ENCODE peak calls at places on chromosome 4, in ten cellular contexts. One of them, this sample, is unnamed.

GRCh38 chr4:62531250-62531649 is 1331.1 kb downstream of the ADGRL3 start:
- DNase-seq in heart left ventricle: no peak
- DNase-seq in AG09309: no peak
- DNase-seq in CD14-positive monocyte: no peak
- DNase-seq in foreskin fibroblast: no peak
- DNase-seq in tibial nerve: no peak
- DNase-seq in stromal cell of bone marrow: no peak
- DNase-seq in hepatic stellate cell: no peak
- DNase-seq in T-helper 9 cell: no peak
- DNase-seq in G401: no peak
- DNase-seq in this sample: no peak

GRCh38 chr4:24930136-24930535 is 17.3 kb upstream of the CCDC149 start:
- DNase-seq in AG09309: no peak
- DNase-seq in stromal cell of bone marrow: peak
- DNase-seq in T-helper 9 cell: no peak
- DNase-seq in tibial nerve: no peak
- DNase-seq in heart left ventricle: no peak
- DNase-seq in hepatic stellate cell: no peak
- DNase-seq in foreskin fibroblast: no peak
- DNase-seq in CD14-positive monocyte: no peak
- DNase-seq in G401: no peak
- DNase-seq in this sample: no peak

GRCh38 chr4:148270600-148270999 is 171.6 kb downstream of the NR3C2 start:
- DNase-seq in hepatic stellate cell: peak
- DNase-seq in foreskin fibroblast: no peak
- DNase-seq in T-helper 9 cell: no peak
- DNase-seq in G401: no peak
- DNase-seq in CD14-positive monocyte: no peak
- DNase-seq in stromal cell of bone marrow: no peak
- DNase-seq in heart left ventricle: no peak
- DNase-seq in AG09309: no peak
- DNase-seq in tibial nerve: no peak
- DNase-seq in this sample: no peak

GRCh38 chr4:82256718-82257117 is 117.1 kb downstream of the HNRNPD start:
- DNase-seq in hepatic stellate cell: no peak
- DNase-seq in tibial nerve: no peak
- DNase-seq in AG09309: no peak
- DNase-seq in CD14-positive monocyte: no peak
- DNase-seq in T-helper 9 cell: no peak
- DNase-seq in foreskin fibroblast: no peak
- DNase-seq in G401: no peak
- DNase-seq in stromal cell of bone marrow: no peak
- DNase-seq in heart left ventricle: no peak
- DNase-seq in this sample: no peak

GRCh38 chr4:94570558-94570957 is 118.8 kb downstream of the PDLIM5 start:
- DNase-seq in T-helper 9 cell: no peak
- DNase-seq in G401: no peak
- DNase-seq in stromal cell of bone marrow: no peak
- DNase-seq in AG09309: no peak
- DNase-seq in tibial nerve: no peak
- DNase-seq in CD14-positive monocyte: no peak
- DNase-seq in foreskin fibroblast: no peak
- DNase-seq in hepatic stellate cell: no peak
- DNase-seq in heart left ventricle: no peak
- DNase-seq in this sample: no peak

GRCh38 chr4:26307027-26307426 is 13.8 kb upstream of the RBPJ start:
- DNase-seq in hepatic stellate cell: no peak
- DNase-seq in AG09309: no peak
- DNase-seq in foreskin fibroblast: no peak
- DNase-seq in G401: no peak
- DNase-seq in CD14-positive monocyte: no peak
- DNase-seq in stromal cell of bone marrow: no peak
- DNase-seq in T-helper 9 cell: no peak
- DNase-seq in tibial nerve: no peak
- DNase-seq in heart left ventricle: no peak
- DNase-seq in this sample: no peak

GRCh38 chr4:101356928-101357327 is 9.6 kb upstream of the PPP3CA start:
- DNase-seq in foreskin fibroblast: peak
- DNase-seq in heart left ventricle: no peak
- DNase-seq in tibial nerve: no peak
- DNase-seq in T-helper 9 cell: no peak
- DNase-seq in hepatic stellate cell: peak
- DNase-seq in CD14-positive monocyte: no peak
- DNase-seq in stromal cell of bone marrow: peak
- DNase-seq in G401: no peak
- DNase-seq in AG09309: peak
- DNase-seq in this sample: no peak

GRCh38 chr4:40301592-40301991 is 33.5 kb upstream of the CHRNA9 start:
- DNase-seq in G401: no peak
- DNase-seq in heart left ventricle: no peak
- DNase-seq in T-helper 9 cell: peak
- DNase-seq in hepatic stellate cell: no peak
- DNase-seq in foreskin fibroblast: no peak
- DNase-seq in AG09309: no peak
- DNase-seq in CD14-positive monocyte: no peak
- DNase-seq in tibial nerve: no peak
- DNase-seq in stromal cell of bone marrow: no peak
- DNase-seq in this sample: no peak

GRCh38 chr4:681736-682451 is 7.1 kb downstream of the SLC49A3 start:
- DNase-seq in hepatic stellate cell: no peak
- DNase-seq in tibial nerve: no peak
- DNase-seq in CD14-positive monocyte: no peak
- DNase-seq in AG09309: no peak
- DNase-seq in G401: no peak
- DNase-seq in stromal cell of bone marrow: no peak
- DNase-seq in foreskin fibroblast: no peak
- DNase-seq in T-helper 9 cell: no peak
- DNase-seq in heart left ventricle: peak
- DNase-seq in this sample: no peak

GRCh38 chr4:120132935-120133334 is 66.3 kb upstream of the MAD2L1 start:
- DNase-seq in AG09309: no peak
- DNase-seq in G401: no peak
- DNase-seq in heart left ventricle: no peak
- DNase-seq in stromal cell of bone marrow: no peak
- DNase-seq in foreskin fibroblast: no peak
- DNase-seq in hepatic stellate cell: no peak
- DNase-seq in T-helper 9 cell: no peak
- DNase-seq in tibial nerve: no peak
- DNase-seq in CD14-positive monocyte: no peak
- DNase-seq in this sample: no peak

GRCh38 chr4:41181037-41181436 is 33.3 kb downstream of the APBB2 start:
- DNase-seq in CD14-positive monocyte: no peak
- DNase-seq in tibial nerve: no peak
- DNase-seq in AG09309: no peak
- DNase-seq in T-helper 9 cell: no peak
- DNase-seq in G401: no peak
- DNase-seq in heart left ventricle: no peak
- DNase-seq in foreskin fibroblast: no peak
- DNase-seq in hepatic stellate cell: no peak
- DNase-seq in stromal cell of bone marrow: no peak
- DNase-seq in this sample: no peak

GRCh38 chr4:114694770-114695169 is 96.2 kb downstream of the UGT8 start:
- DNase-seq in T-helper 9 cell: no peak
- DNase-seq in hepatic stellate cell: no peak
- DNase-seq in heart left ventricle: no peak
- DNase-seq in stromal cell of bone marrow: peak
- DNase-seq in G401: peak
- DNase-seq in foreskin fibroblast: peak
- DNase-seq in AG09309: peak
- DNase-seq in CD14-positive monocyte: no peak
- DNase-seq in tibial nerve: no peak
- DNase-seq in this sample: no peak

GRCh38 chr4:150007512-150007911 is 70.7 kb upstream of the DCLK2 start:
- DNase-seq in G401: no peak
- DNase-seq in hepatic stellate cell: peak
- DNase-seq in CD14-positive monocyte: no peak
- DNase-seq in stromal cell of bone marrow: no peak
- DNase-seq in AG09309: peak
- DNase-seq in tibial nerve: no peak
- DNase-seq in heart left ventricle: no peak
- DNase-seq in T-helper 9 cell: no peak
- DNase-seq in foreskin fibroblast: peak
- DNase-seq in this sample: no peak

GRCh38 chr4:112521123-112522116 is 5.4 kb upstream of the NEUROG2 start:
- DNase-seq in T-helper 9 cell: no peak
- DNase-seq in hepatic stellate cell: no peak
- DNase-seq in stromal cell of bone marrow: no peak
- DNase-seq in AG09309: no peak
- DNase-seq in G401: no peak
- DNase-seq in foreskin fibroblast: no peak
- DNase-seq in CD14-positive monocyte: no peak
- DNase-seq in tibial nerve: no peak
- DNase-seq in heart left ventricle: no peak
- DNase-seq in this sample: no peak

GRCh38 chr4:16225139-16225538 is 1.1 kb downstream of the TAPT1 start:
- DNase-seq in G401: no peak
- DNase-seq in stromal cell of bone marrow: no peak
- DNase-seq in heart left ventricle: no peak
- DNase-seq in T-helper 9 cell: no peak
- DNase-seq in foreskin fibroblast: no peak
- DNase-seq in CD14-positive monocyte: no peak
- DNase-seq in tibial nerve: no peak
- DNase-seq in AG09309: no peak
- DNase-seq in hepatic stellate cell: peak
- DNase-seq in this sample: no peak

GRCh38 chr4:105483840-105484239 is 10.0 kb upstream of the PPA2 start:
- DNase-seq in hepatic stellate cell: no peak
- DNase-seq in AG09309: no peak
- DNase-seq in G401: no peak
- DNase-seq in T-helper 9 cell: no peak
- DNase-seq in foreskin fibroblast: no peak
- DNase-seq in heart left ventricle: no peak
- DNase-seq in stromal cell of bone marrow: no peak
- DNase-seq in tibial nerve: no peak
- DNase-seq in CD14-positive monocyte: no peak
- DNase-seq in this sample: no peak

GRCh38 chr4:136078971-136079370 is 1453.3 kb downstream of the PCDH18 start:
- DNase-seq in T-helper 9 cell: no peak
- DNase-seq in foreskin fibroblast: peak
- DNase-seq in stromal cell of bone marrow: no peak
- DNase-seq in AG09309: no peak
- DNase-seq in hepatic stellate cell: no peak
- DNase-seq in G401: no peak
- DNase-seq in CD14-positive monocyte: no peak
- DNase-seq in tibial nerve: no peak
- DNase-seq in heart left ventricle: no peak
- DNase-seq in this sample: no peak

This sample was measured in omental fat pad.